ENCODE peak calls at places on chromosomes 12 and 14, in four cellular contexts. H, W, S and Z are unnamed samples.

GRCh38 chr14:54354096-54354495 is 42.7 kb upstream of the CDKN3 start:
- DNase-seq in H (no peak), W (no peak), S (no peak), Z (no peak)

GRCh38 chr12:127280393-127281275 is 986.3 kb upstream of the TMEM132C start:
- DNase-seq in H (peak; percentile 71), W (peak; percentile 12), S (no peak), Z (peak; percentile 60)

GRCh38 chr12:122080149-122081107 is 1.9 kb downstream of the MLXIP start:
- DNase-seq in H (no peak), W (no peak), S (no peak), Z (no peak)

GRCh38 chr14:20486700-20487401 is 17.6 kb downstream of the PNP start:
- DNase-seq in H (no peak), W (no peak), S (no peak), Z (no peak)

GRCh38 chr12:510071-510825 is 50.5 kb downstream of the B4GALNT3 start:
- DNase-seq in H (no peak), W (no peak), S (no peak), Z (no peak)

GRCh38 chr12:12899530-12900380 is 8.4 kb downstream of the GPRC5A start:
- DNase-seq in H (peak; percentile 26), W (no peak), S (peak; percentile 79), Z (no peak)

GRCh38 chr14:65131176-65131765 is 29.0 kb upstream of the MAX start:
- DNase-seq in H (no peak), W (no peak), S (no peak), Z (no peak)

GRCh38 chr12:109870648-109871047 is 9.7 kb downstream of the GLTP start:
- DNase-seq in H (no peak), W (no peak), S (no peak), Z (no peak)

GRCh38 chr14:77268989-77269595 is 1.9 kb downstream of the NGB start:
- DNase-seq in H (no peak), W (no peak), S (no peak), Z (no peak)

GRCh38 chr14:74240794-74241610 is 1.8 kb downstream of the VSX2 start:
- DNase-seq in H (no peak), W (no peak), S (no peak), Z (no peak)

GRCh38 chr12:88267630-88268029 is 125.5 kb downstream of the TMTC3 start:
- DNase-seq in H (no peak), W (no peak), S (no peak), Z (no peak)

GRCh38 chr12:108939594-108939993 is 59.7 kb downstream of the DAO start:
- DNase-seq in H (no peak), W (no peak), S (no peak), Z (no peak)

GRCh38 chr14:74712499-74713394 is at the start of the genes AREL1 and FCF1:
- DNase-seq in H (peak; percentile 65), W (no peak), S (peak; percentile 67), Z (peak; percentile 80)

GRCh38 chr14:76937181-76938091 is 91.1 kb downstream of the IRF2BPL start:
- DNase-seq in H (no peak), W (peak; percentile 75), S (peak; percentile 73), Z (no peak)

GRCh38 chr12:111506260-111506659 is 92.9 kb downstream of the ATXN2 start:
- DNase-seq in H (no peak), W (no peak), S (no peak), Z (no peak)

GRCh38 chr14:85159726-85160125 is 370.2 kb upstream of the FLRT2 start:
- DNase-seq in H (no peak), W (no peak), S (no peak), Z (no peak)

GRCh38 chr14:95320076-95320895 is 578 bp upstream of the CLMN start:
- DNase-seq in H (no peak), W (no peak), S (no peak), Z (no peak)

GRCh38 chr14:104521816-104522745 is 57.5 kb upstream of the C14orf180 start:
- DNase-seq in H (no peak), W (no peak), S (no peak), Z (no peak)

GRCh38 chr14:104513641-104514046 is 65.9 kb upstream of the C14orf180 start:
- DNase-seq in H (no peak), W (no peak), S (no peak), Z (no peak)

GRCh38 chr14:101491841-101492240 is 69.5 kb upstream of the DIO3 start:
- DNase-seq in H (no peak), W (no peak), S (no peak), Z (no peak)

GRCh38 chr12:123973552-123974341 is 732 bp downstream of the ZNF664 start:
- DNase-seq in H (peak; percentile 25), W (peak; percentile 3), S (no peak), Z (no peak)

GRCh38 chr12:109764776-109765492 is 51.3 kb downstream of the FAM222A start:
- DNase-seq in H (no peak), W (no peak), S (no peak), Z (no peak)

GRCh38 chr12:13375583-13376413 is 179.3 kb downstream of the EMP1 start:
- DNase-seq in H (no peak), W (peak; percentile 76), S (no peak), Z (no peak)

GRCh38 chr14:49545716-49546115 is 40.5 kb downstream of the RPS29 start:
- DNase-seq in H (no peak), W (no peak), S (no peak), Z (no peak)

GRCh38 chr14:92677955-92678354 is 70.5 kb downstream of the LGMN start:
- DNase-seq in H (no peak), W (no peak), S (no peak), Z (no peak)

GRCh38 chr14:101330416-101331140 is 230.7 kb upstream of the DIO3 start:
- DNase-seq in H (no peak), W (no peak), S (no peak), Z (no peak)

GRCh38 chr12:91601057-91601456 is 418.4 kb upstream of the DCN start:
- DNase-seq in H (no peak), W (no peak), S (no peak), Z (no peak)

GRCh38 chr12:69401940-69402339 is 42.4 kb downstream of the YEATS4 start:
- DNase-seq in H (no peak), W (no peak), S (no peak), Z (no peak)

GRCh38 chr12:67366530-67367196 is 97.5 kb downstream of the CAND1 start:
- DNase-seq in H (no peak), W (no peak), S (no peak), Z (no peak)

GRCh38 chr12:2944401-2945047 is 14.7 kb upstream of the TEAD4 start:
- DNase-seq in H (peak; percentile 53), W (peak; percentile 25), S (no peak), Z (peak; percentile 62)

GRCh38 chr14:21840765-21841164 is 167.1 kb upstream of the OR4E1 start:
- DNase-seq in H (no peak), W (no peak), S (no peak), Z (no peak)

GRCh38 chr12:106107566-106107965 is 31.2 kb downstream of the NUAK1 start:
- DNase-seq in H (no peak), W (no peak), S (no peak), Z (no peak)

GRCh38 chr12:69570545-69571399 is 14.5 kb upstream of the CCT2 start:
- DNase-seq in H (peak; percentile 27), W (no peak), S (no peak), Z (no peak)

GRCh38 chr14:56293506-56293905 is 175.3 kb downstream of the PELI2 start:
- DNase-seq in H (no peak), W (no peak), S (no peak), Z (no peak)

GRCh38 chr14:88004637-88005036 is 298 bp upstream of the GPR65 start:
- DNase-seq in H (no peak), W (no peak), S (no peak), Z (no peak)

GRCh38 chr14:100108042-100108825 is 43.0 kb downstream of the EVL start:
- DNase-seq in H (peak; percentile 90), W (peak; percentile 42), S (no peak), Z (peak; percentile 77)

GRCh38 chr14:99846808-99847207 is 53.6 kb downstream of the EML1 start:
- DNase-seq in H (no peak), W (no peak), S (no peak), Z (no peak)